ENCODE peak calls at places on chromosomes 5 and 9, in five cellular contexts. H, R, S, T and L are unnamed samples.

GRCh38 chr5:52870448-52870847 is 82.7 kb downstream of the ITGA1 start:
- DNase-seq in H (peak; percentile 35), R (no peak), S (peak; percentile 35), T (peak; percentile 8), L (no peak)

GRCh38 chr9:99259231-99259918 is 37.3 kb downstream of the SEC61B start:
- DNase-seq in T (peak; percentile 89), H (peak; percentile 45), S (no peak), R (peak; percentile 64), L (no peak)

GRCh38 chr5:179699640-179700298 is 1.0 kb downstream of the CANX start:
- DNase-seq in R (peak; percentile 25), H (peak; percentile 38), T (no peak), S (peak; percentile 58), L (no peak)

GRCh38 chr9:28056466-28056865 is 483.2 kb upstream of the C9orf72 start:
- DNase-seq in R (no peak), T (no peak), H (no peak), S (no peak), L (no peak)

GRCh38 chr9:8391566-8391965 is 592.0 kb upstream of the DMAC1 start:
- DNase-seq in H (no peak), T (no peak), R (no peak), S (no peak), L (no peak)

GRCh38 chr5:102762095-102762534 is 7.0 kb downstream of the PAM start:
- DNase-seq in H (peak; percentile 61), T (no peak), R (no peak), S (peak; percentile 87), L (peak; percentile 62)

GRCh38 chr9:112135706-112136105 is 39.4 kb downstream of the SUSD1 start:
- DNase-seq in T (no peak), H (no peak), R (no peak), S (peak; percentile 41), L (no peak)

GRCh38 chr9:19409406-19410194 is 791 bp downstream of the ACER2 start:
- DNase-seq in T (peak; percentile 15), S (peak; percentile 56), R (peak; percentile 26), H (peak; percentile 8), L (no peak)

GRCh38 chr5:97528941-97529340 is 345.9 kb upstream of the RIOK2 start:
- DNase-seq in S (no peak), R (no peak), H (peak; percentile 82), T (no peak), L (no peak)

GRCh38 chr5:34452170-34452828 is 203.8 kb upstream of the RAI14 start:
- DNase-seq in S (peak; percentile 22), R (no peak), T (peak; percentile 31), H (peak; percentile 63), L (no peak)

GRCh38 chr9:3177921-3178320 is 334.0 kb upstream of the PUM3 start:
- DNase-seq in S (no peak), H (no peak), T (no peak), R (no peak), L (no peak)

GRCh38 chr9:124855944-124856773 is 2.9 kb downstream of the WDR38 start:
- DNase-seq in T (peak; percentile 37), R (no peak), S (peak; percentile 35), H (no peak), L (no peak)

GRCh38 chr9:6646028-6646636 is 603 bp upstream of the GLDC start:
- DNase-seq in H (no peak), S (no peak), T (no peak), R (no peak), L (no peak)

GRCh38 chr9:101119206-101119819 is 90.8 kb downstream of the PLPPR1 start:
- DNase-seq in S (peak; percentile 41), T (peak; percentile 70), R (no peak), H (no peak), L (no peak)

GRCh38 chr9:129664664-129665007 is 811 bp upstream of the PRRX2 start:
- DNase-seq in T (no peak), H (no peak), S (no peak), R (no peak), L (no peak)

GRCh38 chr9:123445981-123446610 is 90.1 kb downstream of the CRB2 start:
- DNase-seq in S (no peak), R (no peak), T (no peak), H (peak; percentile 18), L (peak; percentile 1)

GRCh38 chr9:78038620-78039300 is 7.1 kb upstream of the GNAQ start:
- DNase-seq in S (no peak), T (peak; percentile 72), H (no peak), R (no peak), L (no peak)

GRCh38 chr5:157217289-157218024 is 36.8 kb downstream of the ITK start:
- DNase-seq in T (no peak), S (no peak), R (no peak), H (no peak), L (no peak)

GRCh38 chr9:74044844-74045243 is 452.3 kb upstream of the RORB start:
- DNase-seq in H (no peak), T (no peak), R (no peak), S (no peak), L (no peak)

GRCh38 chr9:30944233-30944585 is 1440.2 kb upstream of the ACO1 start:
- DNase-seq in T (no peak), R (no peak), S (no peak), H (no peak), L (no peak)

GRCh38 chr5:39811381-39811780 is 386.6 kb upstream of the DAB2 start:
- DNase-seq in R (no peak), T (no peak), S (no peak), H (peak; percentile 18), L (no peak)

GRCh38 chr9:125748511-125749099 is 1.4 kb downstream of the PBX3 start:
- DNase-seq in S (peak; percentile 39), H (no peak), T (peak; percentile 32), R (no peak), L (no peak)

GRCh38 chr5:37717613-37718431 is 122.0 kb downstream of the GDNF start:
- DNase-seq in S (no peak), R (no peak), H (peak; percentile 92), T (peak; percentile 93), L (peak; percentile 93)

GRCh38 chr9:12544700-12545099 is 148.5 kb upstream of the TYRP1 start:
- DNase-seq in T (no peak), S (no peak), H (no peak), R (no peak), L (no peak)

GRCh38 chr9:91750343-91750742 is 199.7 kb downstream of the ROR2 start:
- DNase-seq in T (no peak), H (no peak), S (no peak), R (no peak), L (no peak)

GRCh38 chr9:136665111-136665703 is 2.5 kb downstream of the EGFL7 start:
- DNase-seq in S (no peak), T (peak; percentile 49), R (no peak), H (no peak), L (no peak)

GRCh38 chr5:142621227-142621626 is 64.7 kb downstream of the FGF1 start:
- DNase-seq in R (no peak), T (no peak), S (peak; percentile 31), H (peak; percentile 81), L (peak; percentile 78)

GRCh38 chr5:34008721-34009120 is 871 bp upstream of the AMACR start:
- DNase-seq in S (no peak), R (no peak), T (no peak), H (no peak), L (no peak)

GRCh38 chr9:89462817-89463216 is 35.1 kb downstream of the SEMA4D start:
- DNase-seq in S (no peak), R (no peak), H (no peak), T (no peak), L (no peak)
- H3K4me1 ChIP-seq in S (no peaks in the 10 kb centered on the region), R (peaks cover 42% of the 10 kb centered on the region), H (no peaks in the 10 kb centered on the region), T (peaks cover 14% of the 10 kb centered on the region), L (peaks cover 4% of the 10 kb centered on the region)

GRCh38 chr5:136013559-136013958 is 15.2 kb upstream of the TGFBI start:
- DNase-seq in T (no peak), S (no peak), R (no peak), H (no peak), L (no peak)

GRCh38 chr5:136014976-136015375 is 13.8 kb upstream of the TGFBI start:
- DNase-seq in T (no peak), R (no peak), S (no peak), H (no peak), L (no peak)

GRCh38 chr5:136014049-136014516 is 14.7 kb upstream of the TGFBI start:
- DNase-seq in S (peak; percentile 62), H (peak; percentile 78), T (no peak), R (no peak), L (no peak)

GRCh38 chr5:136012041-136012804 is 16.6 kb upstream of the TGFBI start:
- DNase-seq in H (peak; percentile 70), R (no peak), T (no peak), S (no peak), L (no peak)

GRCh38 chr5:136011427-136012001 is 17.3 kb upstream of the TGFBI start:
- DNase-seq in T (no peak), H (peak; percentile 73), S (peak; percentile 80), R (no peak), L (peak; percentile 78)
- H3K27ac ChIP-seq in T (no peak overlapping the region), H (no peak overlapping the region), S (peak overlapping the region; percentile 16), R (peak overlapping the region; percentile 2), L (peak overlapping the region; percentile 4)

DNA sequence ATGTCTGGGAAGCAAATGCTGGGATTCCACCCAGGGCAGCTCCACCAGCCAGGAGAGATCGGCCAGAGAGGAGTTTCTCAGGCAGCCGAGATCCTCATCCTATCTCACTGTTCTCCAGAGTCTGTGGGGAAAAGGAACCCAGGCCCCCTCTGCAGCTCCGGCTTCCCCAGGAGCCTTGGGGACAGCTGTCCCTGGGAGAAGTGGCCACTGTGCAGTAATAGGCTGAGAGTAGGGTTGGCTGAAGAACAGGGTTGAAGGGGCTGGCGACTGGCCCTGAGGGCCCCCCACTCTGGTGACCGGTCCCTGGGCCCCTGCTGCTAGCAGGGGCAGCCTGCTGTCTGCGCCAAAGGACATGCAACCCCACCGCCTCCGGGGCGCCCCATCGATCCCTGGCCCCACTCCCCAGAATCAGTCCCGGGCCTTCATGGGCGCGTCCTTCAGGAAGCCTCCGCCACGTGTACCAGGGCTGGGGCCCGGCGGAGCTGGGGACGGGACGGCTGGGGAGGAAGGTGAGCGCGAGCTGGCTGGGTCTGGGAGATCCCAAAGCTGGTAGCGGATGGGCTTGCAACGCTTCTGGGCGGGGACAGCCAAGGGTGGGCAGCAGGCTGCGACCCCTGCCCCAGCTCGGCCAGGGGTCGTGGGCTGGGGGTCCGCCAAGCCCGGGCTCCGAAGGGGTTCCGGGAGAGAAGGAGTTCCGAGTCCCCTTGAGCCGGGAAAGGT is 44.0 kb upstream of the STXBP1 start:
- DNase-seq in R (no peak), H (no peak), T (peak; percentile 52), S (no peak), L (no peak)
- H3K4me1 ChIP-seq in R (peaks cover 84% of the 10 kb centered on the region), H (peaks cover 38% of the 10 kb centered on the region), T (peaks cover 28% of the 10 kb centered on the region), S (peaks cover 53% of the 10 kb centered on the region), L (peaks cover 49% of the 10 kb centered on the region)

GRCh38 chr9:121780177-121780576 is 128.7 kb downstream of the DAB2IP start:
- DNase-seq in H (no peak), R (no peak), S (no peak), T (no peak), L (no peak)
- H3K27ac ChIP-seq in H (no peak overlapping the region), R (peak overlapping the region; percentile 84), S (no peak overlapping the region), T (peak overlapping the region; percentile 90), L (no peak overlapping the region)

GRCh38 chr5:131256507-131256823 is 7.4 kb upstream of the CDC42SE2 start:
- DNase-seq in T (no peak), S (no peak), H (no peak), R (no peak), L (no peak)
- H3K4me1 ChIP-seq in T (no peaks in the 10 kb centered on the region), S (peaks cover 31% of the 10 kb centered on the region), H (no peaks in the 10 kb centered on the region), R (peaks cover 10% of the 10 kb centered on the region), L (peaks cover 34% of the 10 kb centered on the region)